ENCODE peak calls at places on chromosomes 4 and X, in seven cellular contexts. X is NCI-H1694 treated with DMSO at 0.1 percent for 48 hours; C is OCI-LY7; P is stimulated activated CD4-positive, alpha-beta T cell treated with anti-CD3 and anti-CD28 coated beads, Interleukin-1b, Interleukin-23, amount 100 ng/mL, for 24 hours; Y is choroid plexus epithelial cell; F is CD8-positive, alpha-beta T cell; H is CD4-positive, alpha-beta T cell. O is an unnamed sample.

GRCh38 chr4:151698213-151698612 is 62.6 kb downstream of the GATB start:
- DNase-seq in X (peak), C (no peak), P (no peak), Y (no peak), F (no peak), H (no peak), O (no peak)

GRCh38 chrX:50407976-50408375 is 62.6 kb downstream of the DGKK start:
- DNase-seq in X (no peak), C (no peak), P (no peak), Y (no peak), F (no peak), H (no peak), O (no peak)

GRCh38 chr4:164508126-164508525 is 245.8 kb upstream of the SMIM31 start:
- DNase-seq in X (no peak), C (no peak), P (no peak), Y (no peak), F (no peak), H (no peak), O (no peak)

GRCh38 chr4:185742766-185743165 is 69.2 kb downstream of the SORBS2 start:
- DNase-seq in X (no peak), C (no peak), P (no peak), Y (peak), F (no peak), H (no peak), O (no peak)

GRCh38 chr4:37431417-37431743 is 186.8 kb downstream of the NWD2 start:
- DNase-seq in X (no peak), C (no peak), P (no peak), Y (no peak), F (no peak), H (no peak), O (no peak)

GRCh38 chr4:55426518-55426917 is 30.8 kb downstream of the TMEM165 start:
- DNase-seq in X (no peak), C (no peak), P (no peak), Y (peak), F (no peak), H (no peak), O (no peak)

GRCh38 chr4:48175328-48175727 is 41.3 kb upstream of the TXK start:
- DNase-seq in X (no peak), C (no peak), P (no peak), Y (no peak), F (no peak), H (no peak), O (no peak)

GRCh38 chrX:41276661-41277506 is 57.1 kb upstream of the DDX3X start:
- DNase-seq in X (no peak), C (peak), P (no peak), Y (peak), F (no peak), H (no peak), O (peak)

GRCh38 chr4:26175016-26175786 is 145.6 kb upstream of the RBPJ start:
- DNase-seq in X (no peak), C (no peak), P (no peak), Y (no peak), F (no peak), H (no peak), O (no peak)

GRCh38 chr4:38562751-38563198 is 101.2 kb upstream of the KLF3 start:
- DNase-seq in X (no peak), C (no peak), P (no peak), Y (peak), F (no peak), H (no peak), O (no peak)

GRCh38 chr4:78784255-78784654 is 8.1 kb downstream of the BMP2K start:
- DNase-seq in X (no peak), C (no peak), P (no peak), Y (peak), F (no peak), H (no peak), O (peak)

GRCh38 chr4:185358514-185359433 is 37.0 kb downstream of the LRP2BP start:
- DNase-seq in X (no peak), C (no peak), P (no peak), Y (peak), F (no peak), H (no peak), O (no peak)

GRCh38 chr4:182143086-182143821 is 99.9 kb upstream of the TENM3 start:
- DNase-seq in X (no peak), C (no peak), P (no peak), Y (peak), F (no peak), H (no peak), O (peak)

GRCh38 chr4:3253808-3254207 is 4.8 kb downstream of the MSANTD1 start:
- DNase-seq in X (no peak), C (no peak), P (no peak), Y (no peak), F (no peak), H (no peak), O (no peak)

GRCh38 chr4:4735870-4736269 is 123.6 kb upstream of the MSX1 start:
- DNase-seq in X (no peak), C (no peak), P (no peak), Y (no peak), F (no peak), H (no peak), O (no peak)

GRCh38 chr4:15691346-15692140 is 9.9 kb downstream of the FAM200B start:
- DNase-seq in X (no peak), C (no peak), P (no peak), Y (peak), F (no peak), H (no peak), O (no peak)

GRCh38 chr4:94962484-94962883 is 204.7 kb downstream of the BMPR1B start:
- DNase-seq in X (no peak), C (no peak), P (no peak), Y (no peak), F (no peak), H (no peak), O (no peak)

GRCh38 chr4:40530961-40531635 is 98.6 kb downstream of the RBM47 start:
- DNase-seq in X (no peak), C (no peak), P (no peak), Y (no peak), F (no peak), H (no peak), O (no peak)

GRCh38 chrX:55813150-55813549 is 95.6 kb downstream of the RRAGB start:
- DNase-seq in X (no peak), C (no peak), P (no peak), Y (no peak), F (no peak), H (no peak), O (no peak)

GRCh38 chr4:147355849-147356248 is 125.0 kb upstream of the EDNRA start:
- DNase-seq in X (no peak), C (no peak), P (no peak), Y (peak), F (no peak), H (no peak), O (no peak)

O was measured in retina.